ENCODE peak calls at places on chromosomes 4 and X, in ten cellular contexts. One of them, this sample, is unnamed.

GRCh38 chrX:53330331-53330730 is 48.9 kb upstream of the IQSEC2 start:
- DNase-seq in activated gamma-delta T cell treated with anti-CD3 and anti-CD28 coated beads, Interleukin-2, amount 50 U/mL, for 16 hours: no peak
- DNase-seq in T-helper 9 cell: no peak
- DNase-seq in OCI-LY7: no peak
- DNase-seq in kidney glomerular epithelial cell: no peak
- DNase-seq in KG1: no peak
- DNase-seq in upper lobe of right lung: no peak
- DNase-seq in activated CD8-positive, alpha-beta memory T cell treated with anti-CD3 and anti-CD28 coated beads for 1 hour: no peak
- DNase-seq in heart right ventricle: no peak
- DNase-seq in transverse colon: no peak
- DNase-seq in this sample: no peak

GRCh38 chr4:5956285-5957021 is 61.8 kb downstream of the C4orf50 start:
- DNase-seq in activated gamma-delta T cell treated with anti-CD3 and anti-CD28 coated beads, Interleukin-2, amount 50 U/mL, for 16 hours: no peak
- DNase-seq in activated CD8-positive, alpha-beta memory T cell treated with anti-CD3 and anti-CD28 coated beads for 1 hour: no peak
- DNase-seq in T-helper 9 cell: no peak
- DNase-seq in kidney glomerular epithelial cell: no peak
- DNase-seq in upper lobe of right lung: peak; percentile 66
- DNase-seq in KG1: no peak
- DNase-seq in OCI-LY7: no peak
- DNase-seq in transverse colon: no peak
- DNase-seq in heart right ventricle: no peak
- DNase-seq in this sample: no peak

GRCh38 chr4:40579983-40580382 is 49.7 kb downstream of the RBM47 start:
- DNase-seq in upper lobe of right lung: no peak
- DNase-seq in kidney glomerular epithelial cell: peak; percentile 44
- DNase-seq in activated gamma-delta T cell treated with anti-CD3 and anti-CD28 coated beads, Interleukin-2, amount 50 U/mL, for 16 hours: no peak
- DNase-seq in KG1: no peak
- DNase-seq in activated CD8-positive, alpha-beta memory T cell treated with anti-CD3 and anti-CD28 coated beads for 1 hour: no peak
- DNase-seq in heart right ventricle: no peak
- DNase-seq in transverse colon: no peak
- DNase-seq in T-helper 9 cell: no peak
- DNase-seq in OCI-LY7: no peak
- DNase-seq in this sample: no peak

GRCh38 chrX:27915617-27916016 is 65.6 kb downstream of the DCAF8L1 start:
- DNase-seq in activated CD8-positive, alpha-beta memory T cell treated with anti-CD3 and anti-CD28 coated beads for 1 hour: no peak
- DNase-seq in upper lobe of right lung: no peak
- DNase-seq in KG1: no peak
- DNase-seq in T-helper 9 cell: no peak
- DNase-seq in kidney glomerular epithelial cell: no peak
- DNase-seq in heart right ventricle: no peak
- DNase-seq in transverse colon: no peak
- DNase-seq in activated gamma-delta T cell treated with anti-CD3 and anti-CD28 coated beads, Interleukin-2, amount 50 U/mL, for 16 hours: no peak
- DNase-seq in OCI-LY7: no peak
- DNase-seq in this sample: no peak

GRCh38 chr4:2259036-2259540 is 2.8 kb downstream of the MXD4 start:
- DNase-seq in T-helper 9 cell: no peak
- DNase-seq in kidney glomerular epithelial cell: no peak
- DNase-seq in activated gamma-delta T cell treated with anti-CD3 and anti-CD28 coated beads, Interleukin-2, amount 50 U/mL, for 16 hours: no peak
- DNase-seq in OCI-LY7: no peak
- DNase-seq in upper lobe of right lung: peak; percentile 62
- DNase-seq in KG1: no peak
- DNase-seq in transverse colon: peak; percentile 5
- DNase-seq in activated CD8-positive, alpha-beta memory T cell treated with anti-CD3 and anti-CD28 coated beads for 1 hour: no peak
- DNase-seq in heart right ventricle: no peak
- DNase-seq in this sample: no peak

GRCh38 chr4:17324431-17324830 is 187.5 kb downstream of the QDPR start:
- DNase-seq in T-helper 9 cell: peak; percentile 24
- DNase-seq in activated gamma-delta T cell treated with anti-CD3 and anti-CD28 coated beads, Interleukin-2, amount 50 U/mL, for 16 hours: peak; percentile 43
- DNase-seq in heart right ventricle: peak; percentile 69
- DNase-seq in OCI-LY7: peak; percentile 69
- DNase-seq in upper lobe of right lung: no peak
- DNase-seq in transverse colon: peak; percentile 11
- DNase-seq in KG1: peak; percentile 9
- DNase-seq in activated CD8-positive, alpha-beta memory T cell treated with anti-CD3 and anti-CD28 coated beads for 1 hour: peak; percentile 30
- DNase-seq in kidney glomerular epithelial cell: peak; percentile 22
- DNase-seq in this sample: peak; percentile 59

GRCh38 chr4:78691333-78691732 is 84.8 kb upstream of the BMP2K start:
- DNase-seq in activated CD8-positive, alpha-beta memory T cell treated with anti-CD3 and anti-CD28 coated beads for 1 hour: no peak
- DNase-seq in upper lobe of right lung: no peak
- DNase-seq in KG1: no peak
- DNase-seq in activated gamma-delta T cell treated with anti-CD3 and anti-CD28 coated beads, Interleukin-2, amount 50 U/mL, for 16 hours: no peak
- DNase-seq in OCI-LY7: no peak
- DNase-seq in transverse colon: no peak
- DNase-seq in kidney glomerular epithelial cell: no peak
- DNase-seq in T-helper 9 cell: no peak
- DNase-seq in heart right ventricle: no peak
- DNase-seq in this sample: no peak

GRCh38 chr4:103091601-103092223 is 7.9 kb downstream of the BDH2 start:
- DNase-seq in heart right ventricle: no peak
- DNase-seq in OCI-LY7: peak; percentile 88
- DNase-seq in activated CD8-positive, alpha-beta memory T cell treated with anti-CD3 and anti-CD28 coated beads for 1 hour: peak; percentile 7
- DNase-seq in KG1: peak; percentile 26
- DNase-seq in transverse colon: peak; percentile 15
- DNase-seq in kidney glomerular epithelial cell: peak; percentile 71
- DNase-seq in activated gamma-delta T cell treated with anti-CD3 and anti-CD28 coated beads, Interleukin-2, amount 50 U/mL, for 16 hours: peak; percentile 14
- DNase-seq in T-helper 9 cell: peak; percentile 9
- DNase-seq in upper lobe of right lung: no peak
- DNase-seq in this sample: no peak

GRCh38 chrX:141760761-141761160 is 62.2 kb upstream of the SPANXD start:
- DNase-seq in T-helper 9 cell: no peak
- DNase-seq in KG1: no peak
- DNase-seq in transverse colon: no peak
- DNase-seq in OCI-LY7: no peak
- DNase-seq in heart right ventricle: no peak
- DNase-seq in kidney glomerular epithelial cell: peak; percentile 4
- DNase-seq in activated gamma-delta T cell treated with anti-CD3 and anti-CD28 coated beads, Interleukin-2, amount 50 U/mL, for 16 hours: no peak
- DNase-seq in upper lobe of right lung: no peak
- DNase-seq in activated CD8-positive, alpha-beta memory T cell treated with anti-CD3 and anti-CD28 coated beads for 1 hour: no peak
- DNase-seq in this sample: no peak

GRCh38 chrX:49995021-49995731 is 72.8 kb downstream of the CLCN5 start:
- DNase-seq in activated gamma-delta T cell treated with anti-CD3 and anti-CD28 coated beads, Interleukin-2, amount 50 U/mL, for 16 hours: no peak
- DNase-seq in heart right ventricle: no peak
- DNase-seq in OCI-LY7: no peak
- DNase-seq in transverse colon: no peak
- DNase-seq in kidney glomerular epithelial cell: peak; percentile 16
- DNase-seq in upper lobe of right lung: no peak
- DNase-seq in KG1: no peak
- DNase-seq in activated CD8-positive, alpha-beta memory T cell treated with anti-CD3 and anti-CD28 coated beads for 1 hour: no peak
- DNase-seq in T-helper 9 cell: no peak
- DNase-seq in this sample: no peak

GRCh38 chr4:1297456-1298325 is 8.0 kb downstream of the MAEA start:
- DNase-seq in transverse colon: no peak
- DNase-seq in OCI-LY7: no peak
- DNase-seq in KG1: no peak
- DNase-seq in upper lobe of right lung: peak; percentile 42
- DNase-seq in activated gamma-delta T cell treated with anti-CD3 and anti-CD28 coated beads, Interleukin-2, amount 50 U/mL, for 16 hours: no peak
- DNase-seq in heart right ventricle: no peak
- DNase-seq in activated CD8-positive, alpha-beta memory T cell treated with anti-CD3 and anti-CD28 coated beads for 1 hour: no peak
- DNase-seq in kidney glomerular epithelial cell: no peak
- DNase-seq in T-helper 9 cell: no peak
- DNase-seq in this sample: no peak

GRCh38 chr4:128141866-128142265 is 80.8 kb downstream of the LARP1B start:
- DNase-seq in T-helper 9 cell: no peak
- DNase-seq in activated CD8-positive, alpha-beta memory T cell treated with anti-CD3 and anti-CD28 coated beads for 1 hour: no peak
- DNase-seq in upper lobe of right lung: no peak
- DNase-seq in activated gamma-delta T cell treated with anti-CD3 and anti-CD28 coated beads, Interleukin-2, amount 50 U/mL, for 16 hours: no peak
- DNase-seq in OCI-LY7: no peak
- DNase-seq in transverse colon: no peak
- DNase-seq in heart right ventricle: no peak
- DNase-seq in KG1: no peak
- DNase-seq in kidney glomerular epithelial cell: no peak
- DNase-seq in this sample: no peak

GRCh38 chr4:5561286-5561685 is 147.1 kb downstream of the EVC2 start:
- DNase-seq in KG1: no peak
- DNase-seq in heart right ventricle: no peak
- DNase-seq in OCI-LY7: no peak
- DNase-seq in transverse colon: no peak
- DNase-seq in upper lobe of right lung: no peak
- DNase-seq in activated gamma-delta T cell treated with anti-CD3 and anti-CD28 coated beads, Interleukin-2, amount 50 U/mL, for 16 hours: no peak
- DNase-seq in kidney glomerular epithelial cell: no peak
- DNase-seq in activated CD8-positive, alpha-beta memory T cell treated with anti-CD3 and anti-CD28 coated beads for 1 hour: no peak
- DNase-seq in T-helper 9 cell: no peak
- DNase-seq in this sample: no peak

GRCh38 chr4:139027771-139028170 is 12.2 kb downstream of the NOCT start:
- DNase-seq in KG1: no peak
- DNase-seq in heart right ventricle: no peak
- DNase-seq in upper lobe of right lung: no peak
- DNase-seq in activated CD8-positive, alpha-beta memory T cell treated with anti-CD3 and anti-CD28 coated beads for 1 hour: no peak
- DNase-seq in activated gamma-delta T cell treated with anti-CD3 and anti-CD28 coated beads, Interleukin-2, amount 50 U/mL, for 16 hours: no peak
- DNase-seq in kidney glomerular epithelial cell: no peak
- DNase-seq in OCI-LY7: no peak
- DNase-seq in T-helper 9 cell: no peak
- DNase-seq in transverse colon: no peak
- DNase-seq in this sample: no peak

GRCh38 chr4:2364654-2365053 is 53.8 kb downstream of the ZFYVE28 start:
- DNase-seq in transverse colon: peak; percentile 31
- DNase-seq in KG1: no peak
- DNase-seq in heart right ventricle: peak; percentile 24
- DNase-seq in activated gamma-delta T cell treated with anti-CD3 and anti-CD28 coated beads, Interleukin-2, amount 50 U/mL, for 16 hours: peak; percentile 28
- DNase-seq in upper lobe of right lung: peak; percentile 80
- DNase-seq in activated CD8-positive, alpha-beta memory T cell treated with anti-CD3 and anti-CD28 coated beads for 1 hour: peak; percentile 41
- DNase-seq in kidney glomerular epithelial cell: no peak
- DNase-seq in T-helper 9 cell: peak; percentile 42
- DNase-seq in OCI-LY7: no peak
- DNase-seq in this sample: peak; percentile 38

This sample was measured in stimulated activated effector memory CD8-positive, alpha-beta T cell treated with anti-CD3 and anti-CD28 coated beads, Interleukin-12 subunit alpha, Interleukin-12 subunit beta, amount 100 ng/mL, for 72 hours.